ENCODE peak calls at places on chromosomes 12 and 14, in four cellular contexts. O, G, E and U are unnamed samples.

GRCh38 chr12:2999265-2999841 is 40.2 kb downstream of the TEAD4 start:
- DNase-seq in O (no peak), G (no peak), E (no peak), U (no peak)

GRCh38 chr12:19483727-19484126 is 44.4 kb downstream of the AEBP2 start:
- DNase-seq in O (no peak), G (no peak), E (no peak), U (no peak)

GRCh38 chr14:34933301-34933700 is 49.5 kb upstream of the SRP54 start:
- DNase-seq in O (no peak), G (no peak), E (no peak), U (no peak)

GRCh38 chr14:103728141-103728540 is 12.5 kb downstream of the ZFYVE21 start:
- DNase-seq in O (no peak), G (no peak), E (no peak), U (no peak)

GRCh38 chr12:102478416-102479098 is 1.8 kb downstream of the IGF1 start:
- DNase-seq in O (no peak), G (no peak), E (no peak), U (no peak)

GRCh38 chr12:4817813-4818212 is 91.9 kb upstream of the KCNA1 start:
- DNase-seq in O (no peak), G (no peak), E (no peak), U (no peak)

GRCh38 chr12:70756118-70756517 is 118.9 kb upstream of the PTPRB start:
- DNase-seq in O (no peak), G (no peak), E (no peak), U (peak; percentile 14)

GRCh38 chr14:104419865-104420458 is 159.6 kb upstream of the C14orf180 start:
- DNase-seq in O (no peak), G (no peak), E (no peak), U (no peak)

GRCh38 chr14:32049361-32050103 is 27.6 kb upstream of the ARHGAP5 start:
- DNase-seq in O (no peak), G (no peak), E (no peak), U (no peak)

GRCh38 chr14:74871819-74872218 is 4.1 kb downstream of the PROX2 start:
- DNase-seq in O (no peak), G (no peak), E (no peak), U (no peak)

GRCh38 chr12:31589896-31590729 is 823 bp downstream of the DENND5B start:
- DNase-seq in O (no peak), G (no peak), E (no peak), U (no peak)

GRCh38 chr12:54725233-54725843 is 77.2 kb upstream of the DCD start:
- DNase-seq in O (no peak), G (no peak), E (no peak), U (no peak)

GRCh38 chr12:19694627-19695026 is 255.3 kb downstream of the AEBP2 start:
- DNase-seq in O (no peak), G (no peak), E (no peak), U (no peak)

GRCh38 chr14:73491256-73491976 is 683 bp downstream of the RIOX1 start:
- DNase-seq in O (peak; percentile 67), G (peak; percentile 73), E (no peak), U (no peak)

GRCh38 chr12:94020335-94020734 is 128.0 kb upstream of the PLXNC1 start:
- DNase-seq in O (no peak), G (no peak), E (no peak), U (no peak)

GRCh38 chr12:19546611-19547162 is 107.4 kb downstream of the AEBP2 start:
- DNase-seq in O (no peak), G (no peak), E (no peak), U (peak; percentile 23)

GRCh38 chr12:67592228-67593011 is 56.1 kb upstream of the DYRK2 start:
- DNase-seq in O (no peak), G (no peak), E (peak; percentile 79), U (peak; percentile 40)

GRCh38 chr12:49923035-49923644 is 19.4 kb upstream of the FAIM2 start:
- DNase-seq in O (no peak), G (no peak), E (no peak), U (no peak)

GRCh38 chr12:13948631-13949030 is 32.8 kb downstream of the GRIN2B start:
- DNase-seq in O (no peak), G (no peak), E (no peak), U (no peak)

GRCh38 chr12:109027767-109028166 is 6.9 kb upstream of the SVOP start:
- DNase-seq in O (no peak), G (no peak), E (no peak), U (no peak)

GRCh38 chr12:104520242-104520900 is 63.6 kb downstream of the CHST11 start:
- DNase-seq in O (no peak), G (no peak), E (no peak), U (no peak)

GRCh38 chr14:99271951-99272668 is at the start of gene BCL11B:
- DNase-seq in O (peak; percentile 75), G (peak; percentile 76), E (peak; percentile 81), U (no peak)

GRCh38 chr12:99959549-99960170 is 25.1 kb downstream of the ANKS1B start:
- DNase-seq in O (no peak), G (no peak), E (peak; percentile 11), U (no peak)

GRCh38 chr14:75543258-75543657 is 21.0 kb downstream of the BATF start:
- DNase-seq in O (no peak), G (no peak), E (no peak), U (no peak)

GRCh38 chr14:81051547-81051946 is 96.1 kb downstream of the TSHR start:
- DNase-seq in O (no peak), G (no peak), E (no peak), U (no peak)

GRCh38 chr14:74915826-74916225 is 7.2 kb downstream of the RPS6KL1 start:
- DNase-seq in O (no peak), G (no peak), E (no peak), U (no peak)